ENCODE peak calls at places on chromosomes 13 and 19, in six cellular contexts. M, E, D, V, N and Y are unnamed samples.
A peak's percentile ranks its signal among the peaks of the same experiment; 100 is the strongest.

GRCh38 chr19:36151144-36152051 is 849 bp downstream of the COX7A1 start:
- DNase-seq in V (no peak), E (no peak), N (no peak), D (peak; percentile 59), M (no peak), Y (peak; percentile 52)

GRCh38 chr13:110403315-110403714 is 96.2 kb downstream of the COL4A2 start:
- DNase-seq in D (no peak), M (no peak), N (no peak), E (no peak), V (no peak), Y (no peak)

GRCh38 chr13:91627952-91628739 is 229.7 kb downstream of the GPC5 start:
- DNase-seq in E (no peak), D (no peak), M (no peak), N (no peak), V (no peak), Y (no peak)

GRCh38 chr13:69496951-69497350 is 610.7 kb upstream of the ATXN8OS start:
- DNase-seq in N (no peak), D (no peak), E (no peak), V (no peak), M (no peak), Y (no peak)

GRCh38 chr13:102726430-102726829 is 31.6 kb upstream of the METTL21C start:
- DNase-seq in V (peak; percentile 11), M (no peak), E (no peak), N (no peak), D (no peak), Y (peak; percentile 53)

GRCh38 chr13:26442541-26442940 is 114.9 kb upstream of the WASF3 start:
- DNase-seq in V (no peak), E (no peak), N (peak; percentile 20), M (no peak), D (no peak), Y (no peak)

GRCh38 chr13:30998548-30999140 is 66.2 kb downstream of the TEX26 start:
- DNase-seq in E (no peak), M (no peak), D (no peak), V (no peak), N (no peak), Y (no peak)

GRCh38 chr13:107612376-107612775 is 603.0 kb downstream of the LIG4 start:
- DNase-seq in V (no peak), D (no peak), M (no peak), E (no peak), N (no peak), Y (no peak)

GRCh38 chr19:21680679-21681078 is 86.7 kb downstream of the ZNF100 start:
- DNase-seq in V (no peak), M (no peak), E (no peak), N (no peak), D (no peak), Y (no peak)

GRCh38 chr13:80888421-80888820 is 547.5 kb upstream of the SPRY2 start:
- DNase-seq in E (no peak), D (no peak), N (no peak), V (no peak), M (no peak), Y (no peak)

GRCh38 chr13:108120332-108120731 is 95.0 kb downstream of the LIG4 start:
- DNase-seq in M (no peak), N (no peak), E (no peak), D (no peak), V (no peak), Y (no peak)

GRCh38 chr19:54014920-54015560 is 23.6 kb downstream of the CACNG6 start:
- DNase-seq in N (no peak), V (no peak), E (no peak), M (no peak), D (no peak), Y (no peak)

GRCh38 chr19:16611121-16611520 is 16.9 kb downstream of the MED26 start:
- DNase-seq in E (no peak), D (no peak), N (no peak), V (no peak), M (no peak), Y (no peak)

GRCh38 chr13:54317722-54318121 is 1289.1 kb downstream of the OLFM4 start:
- DNase-seq in E (no peak), M (no peak), D (no peak), N (no peak), V (no peak), Y (no peak)

GRCh38 chr13:31556376-31556775 is 182.9 kb upstream of the RXFP2 start:
- DNase-seq in V (no peak), D (no peak), N (no peak), M (no peak), E (no peak), Y (no peak)

GRCh38 chr19:38707512-38708114 is 36.7 kb downstream of the CAPN12 start:
- DNase-seq in E (no peak), V (no peak), N (peak; percentile 35), D (no peak), M (no peak), Y (peak; percentile 99)

GRCh38 chr13:94988654-94989053 is 276.3 kb upstream of the SOX21 start:
- DNase-seq in E (no peak), M (no peak), N (no peak), D (no peak), V (no peak), Y (no peak)

GRCh38 chr13:103953859-103954258 is 887.6 kb upstream of the SLC10A2 start:
- DNase-seq in V (no peak), M (no peak), D (no peak), N (no peak), E (no peak), Y (no peak)

GRCh38 chr19:28374971-28375370 is 838.0 kb downstream of the UQCRFS1 start:
- DNase-seq in N (no peak), E (no peak), V (no peak), D (no peak), M (no peak), Y (no peak)

GRCh38 chr13:46756977-46757376 is 40.0 kb downstream of the ESD start:
- DNase-seq in M (no peak), E (no peak), D (no peak), V (no peak), N (no peak), Y (peak; percentile 9)

GRCh38 chr19:41871573-41872383 is 5.3 kb upstream of the CD79A start:
- DNase-seq in E (peak; percentile 78), M (peak; percentile 48), V (peak; percentile 74), D (no peak), N (no peak), Y (no peak)

GRCh38 chr19:4362871-4363545 is 19.6 kb downstream of the MPND start:
- DNase-seq in E (no peak), M (no peak), N (no peak), D (no peak), V (no peak), Y (no peak)

GRCh38 chr13:107585466-107585865 is 629.9 kb downstream of the LIG4 start:
- DNase-seq in E (no peak), D (no peak), M (no peak), V (no peak), N (no peak), Y (peak; percentile 66)

GRCh38 chr19:49924004-49924880 is 4.8 kb upstream of the ATF5 start:
- DNase-seq in M (no peak), N (no peak), E (no peak), D (no peak), V (no peak), Y (no peak)

GRCh38 chr13:95195146-95195545 is 106.1 kb downstream of the ABCC4 start:
- DNase-seq in V (no peak), D (no peak), N (no peak), M (no peak), E (no peak), Y (no peak)

GRCh38 chr19:4567584-4568071 is 8.1 kb upstream of the SEMA6B start:
- DNase-seq in V (peak; percentile 46), E (peak; percentile 39), N (peak; percentile 8), D (peak; percentile 74), M (peak; percentile 50), Y (peak; percentile 90)

GRCh38 chr13:24106429-24106828 is 54.1 kb upstream of the SPATA13 start:
- DNase-seq in N (no peak), E (no peak), V (no peak), D (no peak), M (no peak), Y (no peak)

GRCh38 chr19:15213715-15214381 is 13.1 kb upstream of the NOTCH3 start:
- DNase-seq in M (no peak), V (no peak), E (no peak), D (no peak), N (no peak), Y (no peak)

GRCh38 chr13:46687810-46688209 is 109.2 kb downstream of the ESD start:
- DNase-seq in D (no peak), N (peak; percentile 27), E (no peak), M (no peak), V (no peak), Y (no peak)

GRCh38 chr19:32406161-32407003 is 812 bp downstream of the DPY19L3 start:
- DNase-seq in N (no peak), V (no peak), E (no peak), D (no peak), M (no peak), Y (no peak)

GRCh38 chr13:50928088-50928487 is 18.5 kb downstream of the RNASEH2B start:
- DNase-seq in N (no peak), D (no peak), E (no peak), M (no peak), V (no peak), Y (no peak)

GRCh38 chr19:10593820-10594637 is 6.9 kb upstream of the AP1M2 start:
- DNase-seq in D (peak; percentile 76), N (no peak), V (no peak), M (no peak), E (no peak), Y (no peak)

GRCh38 chr13:51417716-51418115 is 35.1 kb downstream of the INTS6 start:
- DNase-seq in E (no peak), V (no peak), D (no peak), N (no peak), M (no peak), Y (no peak)

GRCh38 chr19:54094601-54095000 is 6.0 kb downstream of the OSCAR start:
- DNase-seq in D (no peak), M (no peak), E (no peak), N (no peak), V (no peak), Y (no peak)

GRCh38 chr19:48695743-48696352 is at the start of gene FUT2:
- DNase-seq in D (no peak), E (no peak), V (no peak), N (no peak), M (no peak), Y (no peak)